ENCODE peak calls at places on chromosomes 6 and 20, in seven cellular contexts. U is lower leg skin, B is A673, Y is GM10248, O is SK-N-SH, T is RWPE1, S is fibroblast of mammary gland. F is an unnamed sample.

GRCh38 chr6:71079707-71080106 is 122.8 kb upstream of the B3GAT2 start:
- DNase-seq in U (no peak), B (no peak), Y (no peak), O (no peak), T (peak; percentile 4), S (peak; percentile 68), F (peak; percentile 8)

GRCh38 chr6:43436577-43437282 is 9.4 kb downstream of the ABCC10 start:
- DNase-seq in U (peak; percentile 59), B (no peak), Y (no peak), O (no peak), T (peak; percentile 96), S (peak; percentile 86), F (peak; percentile 95)

GRCh38 chr6:18324708-18325047 is 60.3 kb upstream of the DEK start:
- DNase-seq in U (no peak), B (no peak), Y (no peak), O (no peak), T (no peak), S (no peak), F (no peak)

GRCh38 chr6:27584326-27584725 is 111.4 kb upstream of the ZNF184 start:
- DNase-seq in U (no peak), B (no peak), Y (no peak), O (no peak), T (no peak), S (no peak), F (no peak)

GRCh38 chr6:145809785-145810184 is 4.8 kb downstream of the FBXO30 start:
- DNase-seq in U (no peak), B (no peak), Y (no peak), O (no peak), T (no peak), S (peak; percentile 55), F (peak; percentile 20)

GRCh38 chr6:1701668-1702353 is 92.1 kb downstream of the FOXC1 start:
- DNase-seq in U (peak; percentile 49), B (peak; percentile 9), Y (no peak), O (no peak), T (peak; percentile 20), S (peak; percentile 94), F (no peak)

GRCh38 chr6:137334094-137334493 is 114.9 kb upstream of the IFNGR1 start:
- DNase-seq in U (no peak), B (no peak), Y (no peak), O (no peak), T (no peak), S (no peak), F (no peak)

GRCh38 chr6:118344014-118344670 is 204.0 kb upstream of the PLN start:
- DNase-seq in U (no peak), B (no peak), Y (no peak), O (no peak), T (no peak), S (no peak), F (no peak)

GRCh38 chr6:90227165-90227564 is 69.5 kb downstream of the BACH2 start:
- DNase-seq in U (no peak), B (no peak), Y (no peak), O (no peak), T (no peak), S (no peak), F (no peak)

GRCh38 chr20:12989586-12989985 is 19.2 kb upstream of the SPTLC3 start:
- DNase-seq in U (no peak), B (no peak), Y (no peak), O (no peak), T (no peak), S (no peak), F (no peak)

GRCh38 chr20:50456452-50457324 is 53.5 kb upstream of the PTPN1 start:
- DNase-seq in U (no peak), B (peak; percentile 66), Y (no peak), O (peak; percentile 35), T (no peak), S (no peak), F (no peak)

GRCh38 chr20:14826926-14827325 is 489.5 kb upstream of the FLRT3 start:
- DNase-seq in U (no peak), B (no peak), Y (no peak), O (no peak), T (no peak), S (no peak), F (no peak)

GRCh38 chr6:142331075-142331551 is 29.3 kb downstream of the ADGRG6 start:
- DNase-seq in U (no peak), B (no peak), Y (no peak), O (no peak), T (no peak), S (no peak), F (no peak)

GRCh38 chr6:138981416-138981815 is 6.6 kb downstream of the REPS1 start:
- DNase-seq in U (no peak), B (no peak), Y (no peak), O (no peak), T (no peak), S (no peak), F (no peak)

GRCh38 chr6:149235130-149235561 is 82.4 kb upstream of the TAB2 start:
- DNase-seq in U (no peak), B (peak; percentile 64), Y (peak; percentile 61), O (no peak), T (peak; percentile 45), S (peak; percentile 95), F (peak; percentile 95)

GRCh38 chr20:46036370-46036769 is 7.4 kb downstream of the SLC12A5 start:
- DNase-seq in U (no peak), B (no peak), Y (no peak), O (no peak), T (no peak), S (no peak), F (no peak)

GRCh38 chr20:35281506-35282101 is 3.0 kb downstream of the EIF6 start:
- DNase-seq in U (no peak), B (no peak), Y (no peak), O (no peak), T (no peak), S (no peak), F (no peak)

GRCh38 chr20:45322952-45323383 is 14.9 kb upstream of the MATN4 start:
- DNase-seq in U (peak; percentile 68), B (peak; percentile 34), Y (peak; percentile 63), O (no peak), T (no peak), S (peak; percentile 37), F (peak; percentile 77)

GRCh38 chr6:158642097-158642601 is 2.4 kb downstream of the DYNLT1 start:
- DNase-seq in U (no peak), B (no peak), Y (no peak), O (no peak), T (peak; percentile 84), S (peak; percentile 97), F (peak; percentile 88)

GRCh38 chr20:64035066-64035932 is 683 bp upstream of the C20orf204 start:
- DNase-seq in U (no peak), B (no peak), Y (peak; percentile 51), O (no peak), T (no peak), S (no peak), F (no peak)

GRCh38 chr6:43724914-43725642 is 37.5 kb upstream of the MRPS18A start:
- DNase-seq in U (peak; percentile 87), B (peak; percentile 87), Y (peak; percentile 82), O (no peak), T (peak; percentile 93), S (peak; percentile 97), F (peak; percentile 98)

DNA sequence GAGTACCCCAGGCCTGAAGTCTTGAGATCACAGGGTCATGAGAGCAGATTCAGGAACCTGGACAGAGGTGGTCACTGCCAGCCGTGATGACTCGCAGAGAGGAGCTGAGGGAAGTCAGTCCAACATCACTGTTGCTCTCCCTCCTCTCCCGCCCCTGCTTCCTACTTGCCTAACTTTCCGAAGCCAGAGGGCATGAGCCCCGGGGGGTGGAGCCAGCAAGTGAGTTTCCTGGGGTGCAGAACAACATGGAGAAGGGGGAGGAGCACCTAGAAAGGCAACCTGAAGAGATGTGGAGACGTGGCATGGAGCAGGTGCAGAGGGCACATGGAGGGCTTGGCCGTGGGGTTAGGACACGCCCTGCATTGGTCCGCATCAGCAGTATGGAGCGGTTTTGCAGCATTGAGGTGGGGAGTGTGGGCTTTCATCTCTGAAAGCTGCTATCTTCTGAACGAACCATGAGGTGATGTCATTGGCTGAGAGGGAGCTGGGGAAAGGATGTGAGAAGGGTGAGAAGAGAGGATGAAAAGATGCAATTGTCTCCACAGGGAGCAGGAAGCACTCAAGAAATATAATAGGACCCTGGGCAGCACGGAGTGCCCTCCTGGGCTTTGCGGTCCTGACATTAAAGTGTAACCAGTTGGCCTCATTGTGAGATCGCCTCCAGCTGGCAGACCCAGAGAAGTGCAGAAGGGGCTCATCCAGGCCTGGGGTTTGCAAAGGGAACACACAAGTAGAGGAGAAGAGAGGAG is 25.0 kb downstream of the GDAP1L1 start:
- DNase-seq in U (no peak), B (peak; percentile 47), Y (no peak), O (peak; percentile 44), T (no peak), S (no peak), F (no peak)
- TF ChIP-seq CTCF in U (no peak), B (peak; percentile 58), Y (peak; percentile 12), O (peak; percentile 43), T (no peak), S (peak; percentile 32), F (no peak)

GRCh38 chr6:10084276-10084993 is 330.4 kb downstream of the TFAP2A start:
- DNase-seq in U (peak; percentile 38), B (peak; percentile 32), Y (no peak), O (no peak), T (peak; percentile 49), S (no peak), F (peak; percentile 96)
- TF ChIP-seq CTCF in U (no peak), B (peak; percentile 26), Y (no peak), O (no peak), T (no peak), S (no peak), F (peak; percentile 20)

DNA sequence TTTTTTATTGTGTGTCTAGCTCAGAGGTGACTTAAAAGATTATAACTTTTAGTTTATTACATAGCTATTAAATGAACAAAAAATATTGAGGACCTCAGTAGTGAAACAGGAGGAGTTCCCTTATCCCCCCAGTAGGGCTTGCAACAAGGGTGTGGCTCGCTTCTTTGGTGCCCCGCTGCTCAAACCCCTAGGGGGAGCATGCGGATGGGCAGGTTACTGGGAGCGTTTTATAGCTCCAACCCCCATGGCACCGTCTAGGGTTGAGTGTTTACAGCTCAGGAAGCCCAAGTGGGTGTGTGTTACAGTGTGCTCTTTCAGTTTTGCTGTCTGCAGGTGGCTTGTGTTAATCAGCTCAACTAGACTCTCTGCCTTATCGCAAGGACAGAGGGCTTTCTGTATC is 1513.7 kb downstream of the GRIK2 start:
- DNase-seq in U (no peak), B (peak; percentile 9), Y (no peak), O (no peak), T (no peak), S (no peak), F (no peak)
- TF ChIP-seq CTCF in U (no peak), B (no peak), Y (no peak), O (no peak), T (no peak), S (no peak), F (no peak)

GRCh38 chr20:24598346-24598745 is 128.9 kb downstream of the SYNDIG1 start:
- DNase-seq in U (no peak), B (peak; percentile 48), Y (no peak), O (no peak), T (no peak), S (no peak), F (no peak)

GRCh38 chr20:24605937-24606455 is 136.6 kb downstream of the SYNDIG1 start:
- DNase-seq in U (no peak), B (no peak), Y (no peak), O (no peak), T (no peak), S (no peak), F (no peak)

GRCh38 chr20:24603454-24603853 is 134.0 kb downstream of the SYNDIG1 start:
- DNase-seq in U (no peak), B (no peak), Y (no peak), O (no peak), T (no peak), S (no peak), F (no peak)

GRCh38 chr20:24604966-24605365 is 135.5 kb downstream of the SYNDIG1 start:
- DNase-seq in U (no peak), B (no peak), Y (no peak), O (no peak), T (no peak), S (no peak), F (no peak)

GRCh38 chr20:24600012-24600411 is 130.6 kb downstream of the SYNDIG1 start:
- DNase-seq in U (no peak), B (no peak), Y (no peak), O (no peak), T (no peak), S (no peak), F (no peak)
- TF ChIP-seq CTCF in U (no peak), B (no peak), Y (no peak), O (no peak), T (no peak), S (no peak), F (no peak)

F was measured in MCF 10A.